ENCODE peak calls at places on chromosome 4, in ten cellular contexts. E is dorsolateral prefrontal cortex; I is EL; D is cardiac muscle cell; T is effector memory CD4-positive, alpha-beta T cell; W is glomerular endothelial cell; G is HEK293T; R is type B pancreatic cell; N is aorta; K is ACHN. V is an unnamed sample.
A peak's percentile ranks its signal among the peaks of the same experiment; 100 is the strongest.

GRCh38 chr4:172521171-172521570 is 647.4 kb upstream of the GALNT7 start:
- DNase-seq in T (no peak), K (no peak), D (no peak), I (no peak), R (no peak), E (no peak), N (no peak), W (no peak), G (no peak), V (no peak)

GRCh38 chr4:2059726-2060577 is 825 bp downstream of the NAT8L start:
- DNase-seq in G (peak; percentile 55), I (peak; percentile 35), K (peak; percentile 29), W (no peak), E (no peak), T (no peak), N (no peak), D (peak; percentile 57), R (no peak), V (peak; percentile 25)

GRCh38 chr4:101730291-101731117 is 60.0 kb upstream of the BANK1 start:
- DNase-seq in W (peak; percentile 47), N (peak; percentile 62), E (peak; percentile 4), I (peak; percentile 64), R (no peak), G (peak; percentile 41), K (peak; percentile 67), T (no peak), D (peak; percentile 73), V (peak; percentile 39)

GRCh38 chr4:67581208-67581857 is 22.8 kb downstream of the STAP1 start:
- DNase-seq in E (no peak), T (no peak), D (no peak), I (no peak), R (no peak), G (no peak), K (no peak), W (no peak), N (no peak), V (no peak)

GRCh38 chr4:157779084-157779483 is 393.7 kb downstream of the GASK1B start:
- DNase-seq in R (no peak), N (no peak), K (no peak), D (peak; percentile 66), G (no peak), I (no peak), E (no peak), T (no peak), W (no peak), V (no peak)

GRCh38 chr4:15003891-15004700 is 1.8 kb downstream of the CPEB2 start:
- DNase-seq in R (peak; percentile 69), K (peak; percentile 14), T (peak; percentile 49), I (peak; percentile 31), G (peak; percentile 19), D (peak; percentile 58), E (peak; percentile 49), N (peak; percentile 87), W (no peak), V (peak; percentile 33)

GRCh38 chr4:146943691-146944375 is 1.8 kb downstream of the TTC29 start:
- DNase-seq in R (no peak), W (no peak), K (no peak), I (no peak), G (no peak), N (no peak), T (no peak), D (no peak), E (no peak), V (no peak)

GRCh38 chr4:106344324-106344970 is 24.1 kb downstream of the GIMD1 start:
- DNase-seq in D (no peak), W (no peak), I (peak; percentile 40), G (no peak), R (no peak), K (peak; percentile 13), N (no peak), E (no peak), T (no peak), V (no peak)

GRCh38 chr4:4386296-4386735 is 586 bp upstream of the NSG1 start:
- DNase-seq in D (peak; percentile 35), R (no peak), I (no peak), T (no peak), K (no peak), N (peak; percentile 75), E (peak; percentile 34), G (peak; percentile 46), W (no peak), V (no peak)

GRCh38 chr4:159582685-159583084 is 479.8 kb downstream of the RAPGEF2 start:
- DNase-seq in D (no peak), T (no peak), K (no peak), E (no peak), I (no peak), G (no peak), N (no peak), W (no peak), R (no peak), V (no peak)

GRCh38 chr4:32268949-32269348 is 1548.8 kb downstream of the PCDH7 start:
- DNase-seq in D (no peak), E (no peak), T (no peak), G (no peak), I (no peak), W (no peak), R (no peak), K (peak; percentile 6), N (no peak), V (no peak)

GRCh38 chr4:60378010-60378409 is 822.1 kb upstream of the ADGRL3 start:
- DNase-seq in N (no peak), I (no peak), K (no peak), E (no peak), W (no peak), R (no peak), T (no peak), G (no peak), D (no peak), V (no peak)

GRCh38 chr4:28151314-28151713 is 1290.7 kb downstream of the STIM2 start:
- DNase-seq in I (no peak), T (no peak), R (no peak), K (no peak), E (no peak), W (no peak), D (no peak), G (no peak), N (no peak), V (no peak)

V was measured in mesothelial cell of epicardium.